ENCODE peak calls at places on chromosomes 4 and X, in five cellular contexts. H is GM23338, L is fibroblast of lung, A is OCI-LY7, N is mammary epithelial cell. E is an unnamed sample. For H3K79me2, the result is how much of the 10 kb centered on the place peaks cover.

GRCh38 chr4:65668201-65669007 is 1.9 kb downstream of the EPHA5 start:
- DNase-seq in N (no peak), L (no peak), H (peak), A (no peak), E (peak)

GRCh38 chr4:11702886-11703555 is 274.3 kb upstream of the HS3ST1 start:
- DNase-seq in H (no peak), N (peak), L (no peak), A (no peak), E (no peak)

GRCh38 chr4:167587361-167587760 is 353.1 kb upstream of the SPOCK3 start:
- DNase-seq in H (no peak), N (no peak), A (no peak), L (no peak), E (no peak)

GRCh38 chr4:163331629-163332360 is 601 bp downstream of the NPY1R start:
- DNase-seq in N (peak), L (peak), H (peak), A (no peak), E (peak)

GRCh38 chr4:104964387-104965175 is 182.1 kb upstream of the TET2 start:
- DNase-seq in A (no peak), L (no peak), H (no peak), N (no peak), E (no peak)

GRCh38 chrX:53421772-53422090 is 723 bp downstream of the SMC1A start:
- DNase-seq in N (no peak), A (no peak), L (no peak), H (no peak), E (no peak)

GRCh38 chr4:56959064-56959463 is 18.3 kb downstream of the NOA1 start:
- DNase-seq in N (no peak), H (no peak), L (peak), A (no peak), E (no peak)

GRCh38 chr4:24236532-24236931 is 346.7 kb upstream of the PPARGC1A start:
- DNase-seq in N (no peak), L (no peak), A (no peak), H (no peak), E (peak)

GRCh38 chr4:138222041-138222440 is 20.1 kb downstream of the SLC7A11 start:
- DNase-seq in L (peak), H (no peak), A (no peak), N (no peak), E (peak)

GRCh38 chr4:62881901-62882300 is 1527.3 kb downstream of the TECRL start:
- DNase-seq in H (no peak), A (no peak), N (no peak), L (no peak), E (peak)

GRCh38 chr4:163544407-163545038 is 50.0 kb downstream of the TMA16 start:
- DNase-seq in L (peak), N (no peak), H (peak), A (peak), E (peak)

GRCh38 chr4:25439913-25440477 is 62.9 kb downstream of the ANAPC4 start:
- DNase-seq in N (peak), A (peak), H (peak), L (peak), E (peak)

GRCh38 chrX:2782171-2782570 is 30.3 kb downstream of the XG start:
- DNase-seq in A (no peak), N (no peak), H (no peak), L (no peak), E (no peak)

GRCh38 chr4:165879581-165879980 is 6.5 kb downstream of the TLL1 start:
- DNase-seq in H (no peak), A (no peak), L (no peak), N (no peak), E (no peak)

GRCh38 chr4:104113850-104114249 is 380.8 kb downstream of the CXXC4 start:
- DNase-seq in A (no peak), N (no peak), H (no peak), L (no peak), E (no peak)

GRCh38 chr4:152458801-152459302 is 77.0 kb downstream of the FBXW7 start:
- DNase-seq in H (no peak), L (peak), N (no peak), A (no peak), E (peak)

GRCh38 chr4:106698621-106699195 is 330.1 kb upstream of the GIMD1 start:
- DNase-seq in H (no peak), L (no peak), A (no peak), N (no peak), E (no peak)

GRCh38 chr4:106707776-106708603 is 328.1 kb downstream of the DKK2 start:
- DNase-seq in H (no peak), A (no peak), L (no peak), N (peak), E (peak)

GRCh38 chr4:106708604-106708876 is 327.6 kb downstream of the DKK2 start:
- DNase-seq in H (no peak), A (no peak), N (no peak), L (no peak), E (no peak)

DNA sequence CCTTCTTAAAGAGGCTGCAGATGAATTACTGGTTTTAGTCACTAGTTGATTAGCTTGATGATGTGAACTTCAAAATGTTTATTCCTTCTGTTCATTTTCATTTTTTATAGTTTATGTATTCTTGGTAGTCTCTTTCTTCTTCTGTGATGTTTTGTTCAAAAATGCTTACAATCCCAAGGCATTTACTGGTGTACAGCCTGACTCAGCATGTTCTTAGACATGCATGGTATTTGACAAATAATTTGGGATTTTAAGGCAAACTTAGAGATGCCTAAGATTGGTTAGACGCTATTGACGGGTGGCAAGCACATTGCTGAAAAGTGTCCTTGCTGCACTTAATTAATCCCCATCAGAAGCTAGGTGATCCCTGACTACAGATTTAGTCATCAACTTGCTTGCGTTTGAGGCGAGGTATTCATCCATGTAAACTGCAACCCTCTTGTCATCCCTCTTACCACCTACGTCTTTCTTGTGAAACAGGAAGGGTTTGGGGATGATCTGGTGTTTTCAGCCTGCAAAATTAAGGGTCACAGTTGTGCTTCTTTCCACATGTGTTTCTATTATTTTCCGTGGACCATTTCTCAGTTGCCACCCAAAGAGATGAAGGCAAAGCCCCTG is 331.8 kb downstream of the DKK2 start:
- DNase-seq in H (no peak), N (peak), L (no peak), A (no peak), E (peak)
- H3K79me2 ChIP-seq in H (under half), N (under half), L (under half), A (under half), E (under half)

GRCh38 chr4:185718578-185719492 is 93.2 kb downstream of the SORBS2 start:
- DNase-seq in L (no peak), A (no peak), H (no peak), N (no peak), E (no peak)

GRCh38 chr4:185719493-185719843 is 92.5 kb downstream of the SORBS2 start:
- DNase-seq in L (no peak), A (no peak), N (no peak), H (no peak), E (no peak)

GRCh38 chr4:185723619-185724150 is 88.3 kb downstream of the SORBS2 start:
- DNase-seq in N (no peak), A (no peak), H (no peak), L (no peak), E (no peak)

GRCh38 chr4:185721949-185722316 is 90.1 kb downstream of the SORBS2 start:
- DNase-seq in N (no peak), H (no peak), L (peak), A (no peak), E (no peak)

DNA sequence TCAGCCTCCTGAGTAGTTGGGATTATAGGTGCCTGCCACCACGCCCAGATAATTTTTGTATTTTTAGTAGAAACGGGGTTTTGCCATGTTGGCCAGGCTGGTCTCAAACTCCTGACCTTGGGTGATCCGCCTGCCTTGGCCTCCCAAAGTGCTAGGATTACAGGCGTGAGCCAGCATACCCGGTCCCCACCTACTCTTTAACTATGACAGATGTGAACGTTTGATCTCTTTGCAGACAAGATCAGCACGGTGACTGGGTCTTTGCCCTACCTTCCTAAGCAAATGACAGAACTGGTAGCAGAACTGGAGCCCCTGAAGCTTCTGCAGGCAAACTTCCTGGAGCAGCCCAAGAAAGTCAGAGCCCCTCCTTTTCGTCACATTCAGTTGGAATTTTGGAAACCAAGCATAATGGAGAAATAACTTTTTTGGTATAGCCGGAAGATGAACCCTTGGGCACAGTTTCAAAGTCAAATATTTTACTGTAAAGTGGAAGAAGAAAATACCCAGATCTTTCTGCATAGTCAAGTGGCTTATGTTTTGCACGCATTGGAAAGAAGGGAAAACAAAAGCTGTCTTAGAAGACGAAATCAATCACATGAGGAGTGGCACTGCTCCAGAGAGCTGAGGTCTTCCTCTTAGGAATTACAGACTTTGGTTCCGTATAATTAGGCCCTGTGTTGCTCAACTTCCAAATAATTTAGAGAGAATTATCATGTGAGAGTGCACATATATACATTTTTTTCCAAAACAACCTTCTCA is 90.6 kb downstream of the SORBS2 start:
- DNase-seq in H (no peak), A (no peak), L (peak), N (no peak), E (no peak)
- H3K4me3 ChIP-seq in H (no peak), A (no peak), L (no peak), N (no peak), E (no peak)

GRCh38 chr4:78397292-78397630 is 154.3 kb upstream of the ANXA3 start:
- DNase-seq in H (no peak), N (no peak), L (no peak), A (no peak), E (no peak)

GRCh38 chr4:78395642-78396041 is 155.9 kb upstream of the ANXA3 start:
- DNase-seq in L (no peak), H (no peak), N (no peak), A (no peak), E (no peak)

DNA sequence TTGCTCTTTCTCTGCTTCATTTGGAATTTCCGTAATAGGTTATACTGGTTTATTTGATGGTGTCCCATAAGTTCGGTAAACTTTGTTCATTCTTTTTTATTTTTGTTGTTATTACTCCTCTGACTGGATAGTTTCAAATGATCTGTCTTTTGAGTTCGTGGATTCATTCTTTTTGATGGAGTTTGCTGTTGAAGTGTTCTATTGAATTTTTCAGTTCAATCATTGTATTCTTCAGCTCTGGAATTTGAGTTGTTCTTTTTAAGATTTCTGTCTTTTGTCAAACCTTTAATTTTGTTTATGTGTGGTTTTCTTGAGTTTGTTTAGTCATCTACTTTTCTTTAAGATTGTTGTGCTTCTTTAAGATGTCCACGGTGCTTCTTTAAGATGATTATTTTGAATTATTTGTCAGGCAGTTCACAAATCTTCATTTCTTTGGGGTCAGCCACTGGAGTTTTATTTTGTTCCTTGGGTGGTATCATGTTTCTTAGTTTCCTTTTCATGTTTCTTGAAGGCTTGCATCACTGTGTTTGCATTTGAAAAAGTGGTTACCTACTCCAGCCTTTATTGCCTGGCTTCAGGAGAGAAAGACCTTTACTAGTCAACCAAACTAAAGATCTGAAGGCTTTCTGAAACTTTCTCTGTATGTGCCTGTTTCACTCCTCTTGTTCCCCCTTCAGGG is 154.8 kb upstream of the ANXA3 start:
- DNase-seq in L (no peak), N (no peak), A (no peak), H (peak), E (no peak)
- TF ChIP-seq CTCF in L (no peak), N (no peak), A (no peak), H (no peak), E (no peak)

GRCh38 chrX:41922125-41922521 is 1.2 kb downstream of the CASK start:
- DNase-seq in N (peak), H (no peak), L (peak), A (peak), E (peak)

GRCh38 chrX:41919870-41920269 is 3.5 kb downstream of the CASK start:
- DNase-seq in A (no peak), L (no peak), N (no peak), H (no peak), E (no peak)

GRCh38 chrX:41922694-41923171 is 621 bp downstream of the CASK start:
- DNase-seq in L (peak), N (peak), A (peak), H (peak), E (peak)

GRCh38 chrX:41923257-41923924 is at the start of gene CASK:
- DNase-seq in N (peak), A (peak), L (peak), H (peak), E (peak)

GRCh38 chrX:41921492-41922124 is 1.7 kb downstream of the CASK start:
- DNase-seq in L (peak), A (peak), N (peak), H (no peak), E (no peak)
- H3K79me2 ChIP-seq in L (under half), A (half or more), N (half or more), H (half or more), E (half or more)